ENCODE peak calls at places on chromosomes 16 and 17, in four cellular contexts. H, Z, Q and B are unnamed samples.

GRCh38 chr17:50459756-50460155 is 8.9 kb downstream of the CHAD start:
- DNase-seq in H (no peak), Z (no peak), Q (no peak), B (no peak)

GRCh38 chr17:17742688-17743390 is 61.6 kb downstream of the RAI1 start:
- DNase-seq in H (no peak), Z (no peak), Q (no peak), B (no peak)

GRCh38 chr16:83574388-83574787 is 233.4 kb upstream of the HSBP1 start:
- DNase-seq in H (peak), Z (no peak), Q (no peak), B (no peak)

GRCh38 chr16:5222770-5223169 is 125.2 kb upstream of the EEF2KMT start:
- DNase-seq in H (no peak), Z (no peak), Q (no peak), B (no peak)

GRCh38 chr17:71085238-71086033 is 916.1 kb downstream of the KCNJ2 start:
- DNase-seq in H (no peak), Z (no peak), Q (no peak), B (no peak)

GRCh38 chr17:41812176-41813038 is at the start of gene FKBP10:
- DNase-seq in H (peak), Z (peak), Q (peak), B (no peak)

GRCh38 chr17:71632328-71632727 is 488.5 kb upstream of the SOX9 start:
- DNase-seq in H (no peak), Z (no peak), Q (no peak), B (no peak)

GRCh38 chr17:66807182-66807581 is 27.7 kb upstream of the CACNG5 start:
- DNase-seq in H (no peak), Z (no peak), Q (no peak), B (no peak)

GRCh38 chr16:50067290-50067853 is 1.6 kb downstream of the HEATR3 start:
- DNase-seq in H (peak), Z (no peak), Q (peak), B (no peak)

GRCh38 chr17:78979780-78980623 is at the start of gene LGALS3BP:
- DNase-seq in H (peak), Z (peak), Q (peak), B (peak)

GRCh38 chr17:75271955-75272847 is 1.2 kb upstream of the MIF4GD start:
- DNase-seq in H (no peak), Z (no peak), Q (no peak), B (no peak)

GRCh38 chr16:75860654-75861053 is 134.4 kb upstream of the CPHXL start:
- DNase-seq in H (no peak), Z (no peak), Q (no peak), B (no peak)

GRCh38 chr17:47188266-47188665 is 829 bp downstream of the CDC27 start:
- DNase-seq in H (peak), Z (no peak), Q (no peak), B (no peak)

GRCh38 chr17:80546267-80546666 is 1.6 kb downstream of the RPTOR start:
- DNase-seq in H (no peak), Z (no peak), Q (no peak), B (no peak)

GRCh38 chr16:88907768-88908167 is 41.3 kb upstream of the PABPN1L start:
- DNase-seq in H (peak), Z (no peak), Q (no peak), B (no peak)

GRCh38 chr17:57289130-57289529 is 32.8 kb downstream of the MSI2 start:
- DNase-seq in H (no peak), Z (no peak), Q (no peak), B (no peak)

GRCh38 chr16:70651524-70651923 is 5.2 kb downstream of the IL34 start:
- DNase-seq in H (no peak), Z (peak), Q (no peak), B (no peak)

GRCh38 chr17:8894673-8895578 is 27.5 kb upstream of the PIK3R6 start:
- DNase-seq in H (peak), Z (peak), Q (peak), B (no peak)

GRCh38 chr17:27541326-27542023 is 85.2 kb downstream of the KSR1 start:
- DNase-seq in H (no peak), Z (peak), Q (no peak), B (no peak)

GRCh38 chr16:66668777-66669444 is 27.6 kb downstream of the CMTM4 start:
- DNase-seq in H (no peak), Z (no peak), Q (no peak), B (no peak)

GRCh38 chr16:56343661-56344517 is 81.5 kb downstream of the AMFR start:
- DNase-seq in H (no peak), Z (no peak), Q (no peak), B (no peak)

GRCh38 chr17:57295526-57296023 is 39.3 kb downstream of the MSI2 start:
- DNase-seq in H (peak), Z (no peak), Q (no peak), B (no peak)

GRCh38 chr17:64507418-64507766 is 615 bp downstream of the CEP95 start:
- DNase-seq in H (peak), Z (no peak), Q (no peak), B (no peak)

GRCh38 chr16:89918453-89919347 is at the start of gene MC1R:
- DNase-seq in H (peak), Z (no peak), Q (no peak), B (no peak)

GRCh38 chr16:56630134-56630533 is 2.3 kb upstream of the MT1M start:
- DNase-seq in H (no peak), Z (no peak), Q (no peak), B (no peak)

GRCh38 chr16:11168386-11169065 is 87.5 kb downstream of the SOCS1 start:
- DNase-seq in H (no peak), Z (no peak), Q (no peak), B (no peak)

GRCh38 chr17:9273334-9274118 is 252.2 kb downstream of the NTN1 start:
- DNase-seq in H (no peak), Z (no peak), Q (no peak), B (no peak)

GRCh38 chr16:84827131-84827574 is 7.4 kb downstream of the CRISPLD2 start:
- DNase-seq in H (no peak), Z (no peak), Q (no peak), B (no peak)

GRCh38 chr17:57107498-57108101 is 22.6 kb downstream of the AKAP1 start:
- DNase-seq in H (no peak), Z (peak), Q (no peak), B (no peak)

DNA sequence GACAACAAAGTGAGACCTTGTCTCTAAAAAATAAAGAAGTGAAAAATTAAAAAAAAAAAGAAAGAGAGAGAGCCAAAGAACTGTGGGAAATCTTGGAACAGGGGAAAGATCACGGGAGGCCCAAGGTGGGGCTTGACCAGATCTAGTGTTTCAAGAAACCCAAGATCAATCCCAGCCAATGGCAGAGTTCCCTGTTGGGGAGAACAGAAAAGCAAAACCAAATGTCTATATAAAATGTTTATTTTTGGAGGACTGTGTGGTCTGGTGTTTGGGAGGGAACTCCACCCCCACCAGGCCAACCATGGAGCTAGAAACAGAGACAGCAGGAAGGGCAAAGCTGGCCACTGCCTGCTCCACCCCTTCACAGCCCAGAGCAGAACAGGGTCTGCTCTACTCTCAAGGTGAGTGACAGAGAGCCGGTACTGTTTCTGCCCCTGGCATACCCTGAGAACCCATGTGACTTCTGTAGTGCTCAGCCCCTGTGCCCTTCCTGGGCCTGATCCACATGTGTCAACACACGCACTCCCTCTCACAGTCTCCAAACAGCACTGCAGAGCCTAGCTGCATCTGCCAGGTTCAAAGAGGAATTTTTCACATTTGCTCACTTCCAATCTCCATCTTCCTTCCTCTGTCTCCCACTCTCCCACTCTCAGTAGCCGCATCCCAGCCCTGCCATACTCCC is 3.7 kb downstream of the TMEM101 start:
- DNase-seq in H (no peak), Z (no peak), Q (no peak), B (no peak)
- H3K27ac ChIP-seq in H (no peak), Z (no peak), Q (no peak), B (no peak)

GRCh38 chr17:7745748-7746470 is 28.4 kb downstream of the DNAH2 start:
- DNase-seq in H (peak), Z (peak), Q (no peak), B (no peak)
- H3K27ac ChIP-seq in H (no peak), Z (no peak), Q (no peak), B (no peak)

GRCh38 chr16:47310792-47311211 is 150.1 kb downstream of the ITFG1 start:
- DNase-seq in H (no peak), Z (no peak), Q (no peak), B (no peak)

GRCh38 chr16:47316686-47317085 is 144.2 kb downstream of the ITFG1 start:
- DNase-seq in H (no peak), Z (no peak), Q (no peak), B (no peak)

GRCh38 chr16:47309581-47310312 is 151.1 kb downstream of the ITFG1 start:
- DNase-seq in H (no peak), Z (no peak), Q (no peak), B (no peak)

GRCh38 chr16:47308601-47309000 is 152.3 kb downstream of the ITFG1 start:
- DNase-seq in H (no peak), Z (no peak), Q (no peak), B (no peak)

DNA sequence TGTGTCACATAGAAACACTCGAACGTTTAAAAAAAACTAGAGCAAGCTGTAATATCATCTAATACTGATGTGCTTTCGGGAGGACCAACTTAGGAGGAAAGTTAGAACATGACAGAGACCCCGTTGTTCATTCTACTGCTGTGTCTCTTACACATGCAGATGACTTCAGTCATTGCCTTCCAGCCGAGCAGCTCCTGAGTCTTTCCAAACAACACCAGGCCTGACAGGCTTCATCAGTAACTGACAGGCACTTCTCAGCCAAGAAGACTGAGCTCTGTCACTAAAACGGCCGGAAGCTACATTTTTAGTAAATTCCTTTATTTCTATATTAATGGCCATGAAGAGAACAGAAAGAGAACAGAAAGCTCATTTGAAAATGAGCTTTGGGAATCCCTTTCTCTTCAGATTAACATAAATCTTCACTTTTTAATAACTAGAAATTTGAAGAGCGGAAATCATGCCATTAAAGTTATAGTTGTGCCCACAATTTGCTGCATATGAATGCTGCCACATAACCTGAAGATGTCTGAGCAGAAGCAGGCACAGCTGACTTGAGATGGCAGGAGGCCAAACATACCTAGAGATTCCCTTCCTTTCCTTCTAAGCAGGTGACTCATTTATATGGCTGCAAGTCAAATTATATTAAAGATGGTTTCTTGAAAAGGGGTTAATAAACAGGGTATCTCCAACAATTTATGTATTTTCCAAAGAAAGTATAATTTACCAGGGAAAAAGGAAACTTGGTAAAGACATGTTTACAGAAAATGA is 148.9 kb downstream of the ITFG1 start:
- DNase-seq in H (no peak), Z (no peak), Q (no peak), B (no peak)
- H3K27ac ChIP-seq in H (no peak), Z (no peak), Q (no peak), B (peak)

GRCh38 chr17:43402078-43402477 is 3.3 kb downstream of the ARL4D start:
- DNase-seq in H (no peak), Z (no peak), Q (no peak), B (no peak)
- H3K27ac ChIP-seq in H (no peak), Z (no peak), Q (no peak), B (no peak)

GRCh38 chr17:48593840-48594411 is 347 bp upstream of the HOXB5 start:
- DNase-seq in H (peak), Z (peak), Q (peak), B (no peak)
- H3K27ac ChIP-seq in H (no peak), Z (peak), Q (no peak), B (no peak)

GRCh38 chr17:45427181-45427835 is 5.4 kb downstream of the ARHGAP27 start:
- DNase-seq in H (no peak), Z (peak), Q (no peak), B (no peak)
- H3K27ac ChIP-seq in H (no peak), Z (no peak), Q (no peak), B (no peak)

GRCh38 chr17:43860077-43860725 is 13.2 kb downstream of the CD300LG start:
- DNase-seq in H (no peak), Z (peak), Q (no peak), B (no peak)
- H3K27ac ChIP-seq in H (no peak), Z (no peak), Q (no peak), B (no peak)

DNA sequence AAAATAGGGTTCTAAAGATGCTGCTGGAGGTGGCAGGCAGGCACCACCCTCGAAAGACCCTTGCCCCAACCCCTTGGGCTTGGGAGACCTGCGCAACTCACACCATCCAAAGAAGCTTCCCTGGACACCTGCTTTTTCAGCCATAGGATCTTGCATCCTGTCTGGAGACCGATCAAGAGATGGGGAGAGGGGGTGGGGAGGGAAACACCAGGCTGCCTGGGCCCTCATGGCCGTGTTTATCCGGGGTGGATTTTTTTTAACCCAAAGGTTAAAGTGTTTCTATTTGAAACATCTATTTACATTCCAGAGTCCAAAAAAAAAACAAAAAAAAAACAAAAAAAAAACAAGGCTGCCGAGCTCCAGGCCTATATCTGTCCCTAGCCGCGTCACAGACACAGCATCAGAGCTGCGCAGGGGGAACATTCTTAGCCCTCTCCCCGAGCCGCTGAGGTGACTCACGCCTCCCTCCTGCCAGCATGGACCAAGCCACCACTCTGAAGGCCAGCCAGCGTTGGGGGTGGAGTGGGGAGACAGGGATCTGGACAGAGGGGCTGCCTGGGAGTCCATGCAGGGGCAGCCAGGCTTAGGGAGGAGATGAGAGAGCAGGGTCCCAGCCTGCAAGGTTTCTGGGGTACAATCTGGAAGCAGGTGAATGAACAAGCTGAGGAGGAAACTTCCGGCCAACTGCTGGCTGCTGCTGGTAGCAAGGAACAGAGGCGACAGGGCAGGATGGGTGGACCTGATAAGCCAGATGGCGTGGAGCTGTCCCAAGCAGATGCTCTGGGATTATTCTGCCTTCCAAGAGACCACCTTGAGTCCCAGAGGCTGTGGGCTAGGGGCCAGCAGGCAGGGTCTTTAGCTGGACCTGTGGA is 14.8 kb downstream of the HDAC5 start:
- DNase-seq in H (peak), Z (peak), Q (no peak), B (no peak)
- H3K27ac ChIP-seq in H (peak), Z (peak), Q (no peak), B (peak)